ENCODE peak calls at places on chromosomes 3 and 15, in four cellular contexts. One of them, this sample, is unnamed.

GRCh38 chr3:172568713-172569112 is 45.5 kb upstream of the TNFSF10 start:
- DNase-seq in IMR-90: no peak
- DNase-seq in A549: no peak
- DNase-seq in K562: no peak
- DNase-seq in this sample: no peak

GRCh38 chr15:66706840-66707239 is 4.8 kb downstream of the SMAD6 start:
- DNase-seq in A549: no peak
- DNase-seq in IMR-90: no peak
- DNase-seq in K562: no peak
- DNase-seq in this sample: no peak

GRCh38 chr15:71251548-71252035 is 136.3 kb downstream of the THSD4 start:
- DNase-seq in A549: peak; percentile 68
- DNase-seq in IMR-90: no peak
- DNase-seq in K562: no peak
- DNase-seq in this sample: no peak

GRCh38 chr15:92077353-92078080 is 224.0 kb downstream of the SLCO3A1 start:
- DNase-seq in IMR-90: peak; percentile 63
- DNase-seq in K562: peak; percentile 55
- DNase-seq in A549: peak; percentile 78
- DNase-seq in this sample: no peak

GRCh38 chr3:63791974-63792373 is 27.1 kb upstream of the C3orf49 start:
- DNase-seq in A549: peak; percentile 10
- DNase-seq in IMR-90: peak; percentile 53
- DNase-seq in K562: no peak
- DNase-seq in this sample: no peak

GRCh38 chr3:71723452-71724170 is 1.6 kb downstream of the EIF4E3 start:
- DNase-seq in A549: no peak
- DNase-seq in K562: no peak
- DNase-seq in IMR-90: no peak
- DNase-seq in this sample: no peak

GRCh38 chr3:52351762-52352055 is 35.6 kb downstream of the DNAH1 start:
- DNase-seq in A549: no peak
- DNase-seq in IMR-90: no peak
- DNase-seq in K562: no peak
- DNase-seq in this sample: no peak

GRCh38 chr3:23996058-23996457 is 51.0 kb downstream of the NR1D2 start:
- DNase-seq in A549: no peak
- DNase-seq in IMR-90: peak; percentile 70
- DNase-seq in K562: no peak
- DNase-seq in this sample: no peak

GRCh38 chr15:34927726-34928125 is 41.8 kb downstream of the AQR start:
- DNase-seq in K562: no peak
- DNase-seq in IMR-90: no peak
- DNase-seq in A549: peak; percentile 78
- DNase-seq in this sample: no peak

GRCh38 chr3:58179235-58180098 is 31.3 kb downstream of the DNASE1L3 start:
- DNase-seq in K562: no peak
- DNase-seq in A549: no peak
- DNase-seq in IMR-90: no peak
- DNase-seq in this sample: no peak

GRCh38 chr3:187112934-187113793 is 26.1 kb downstream of the RPL39L start:
- DNase-seq in K562: no peak
- DNase-seq in A549: peak; percentile 13
- DNase-seq in IMR-90: peak; percentile 48
- DNase-seq in this sample: no peak

GRCh38 chr3:66449411-66449931 is 51.4 kb downstream of the LRIG1 start:
- DNase-seq in K562: no peak
- DNase-seq in A549: no peak
- DNase-seq in IMR-90: no peak
- DNase-seq in this sample: no peak

GRCh38 chr3:141051641-141052569 is 758 bp downstream of the SPSB4 start:
- DNase-seq in IMR-90: peak; percentile 2
- DNase-seq in K562: no peak
- DNase-seq in A549: peak; percentile 37
- DNase-seq in this sample: no peak

GRCh38 chr15:65833501-65834220 is 35.6 kb upstream of the RAB11A start:
- DNase-seq in A549: no peak
- DNase-seq in K562: no peak
- DNase-seq in IMR-90: no peak
- DNase-seq in this sample: no peak

GRCh38 chr15:98599911-98600685 is 48.2 kb upstream of the IGF1R start:
- DNase-seq in K562: no peak
- DNase-seq in A549: no peak
- DNase-seq in IMR-90: peak; percentile 71
- DNase-seq in this sample: peak; percentile 21

GRCh38 chr15:92810418-92811138 is 89.5 kb upstream of the CHD2 start:
- DNase-seq in K562: peak; percentile 39
- DNase-seq in IMR-90: peak; percentile 78
- DNase-seq in A549: peak; percentile 92
- DNase-seq in this sample: no peak

GRCh38 chr3:29695201-29695904 is 414.5 kb downstream of the RBMS3 start:
- DNase-seq in A549: peak; percentile 17
- DNase-seq in K562: no peak
- DNase-seq in IMR-90: peak; percentile 86
- DNase-seq in this sample: no peak

GRCh38 chr15:88022711-88023110 is 233.8 kb downstream of the NTRK3 start:
- DNase-seq in A549: no peak
- DNase-seq in IMR-90: no peak
- DNase-seq in K562: no peak
- DNase-seq in this sample: no peak

GRCh38 chr15:71951134-71951533 is 140.8 kb downstream of the NR2E3 start:
- DNase-seq in A549: no peak
- DNase-seq in K562: no peak
- DNase-seq in IMR-90: peak; percentile 40
- DNase-seq in this sample: no peak

GRCh38 chr3:14795996-14796395 is 22.8 kb upstream of the FGD5 start:
- DNase-seq in IMR-90: no peak
- DNase-seq in A549: no peak
- DNase-seq in K562: no peak
- DNase-seq in this sample: no peak

GRCh38 chr3:51698209-51698608 is 8.7 kb upstream of the GRM2 start:
- DNase-seq in IMR-90: no peak
- DNase-seq in A549: no peak
- DNase-seq in K562: no peak
- DNase-seq in this sample: no peak

GRCh38 chr15:43516801-43517353 is 531 bp upstream of the MAP1A start:
- DNase-seq in A549: no peak
- DNase-seq in K562: no peak
- DNase-seq in IMR-90: peak; percentile 68
- DNase-seq in this sample: no peak

GRCh38 chr3:72847282-72847681 is 963 bp downstream of the SHQ1 start:
- DNase-seq in K562: no peak
- DNase-seq in IMR-90: no peak
- DNase-seq in A549: no peak
- DNase-seq in this sample: no peak

GRCh38 chr3:30258426-30259392 is 347.7 kb upstream of the TGFBR2 start:
- DNase-seq in K562: no peak
- DNase-seq in IMR-90: peak; percentile 30
- DNase-seq in A549: peak; percentile 98
- DNase-seq in this sample: no peak

GRCh38 chr3:13072239-13073041 is 789 bp downstream of the IQSEC1 start:
- DNase-seq in K562: no peak
- DNase-seq in IMR-90: peak; percentile 2
- DNase-seq in A549: no peak
- DNase-seq in this sample: peak; percentile 36

GRCh38 chr3:11618897-11619296 is 24.8 kb downstream of the VGLL4 start:
- DNase-seq in IMR-90: no peak
- DNase-seq in K562: no peak
- DNase-seq in A549: no peak
- DNase-seq in this sample: no peak

GRCh38 chr3:67142432-67142831 is 144.3 kb downstream of the KBTBD8 start:
- DNase-seq in A549: no peak
- DNase-seq in IMR-90: no peak
- DNase-seq in K562: no peak
- DNase-seq in this sample: no peak

GRCh38 chr3:172653004-172653403 is 57.9 kb downstream of the NCEH1 start:
- DNase-seq in IMR-90: no peak
- DNase-seq in K562: no peak
- DNase-seq in A549: no peak
- DNase-seq in this sample: no peak

GRCh38 chr3:30401971-30402370 is 204.4 kb upstream of the TGFBR2 start:
- DNase-seq in A549: no peak
- DNase-seq in IMR-90: peak; percentile 66
- DNase-seq in K562: no peak
- DNase-seq in this sample: no peak

GRCh38 chr15:38879909-38880471 is 315.4 kb upstream of the RASGRP1 start:
- DNase-seq in K562: no peak
- DNase-seq in IMR-90: peak; percentile 55
- DNase-seq in A549: no peak
- DNase-seq in this sample: no peak

GRCh38 chr15:42082832-42083604 is 11.3 kb downstream of the PLA2G4D start:
- DNase-seq in K562: no peak
- DNase-seq in A549: no peak
- DNase-seq in IMR-90: no peak
- DNase-seq in this sample: no peak

GRCh38 chr15:68560501-68561113 is 18.2 kb upstream of the CORO2B start:
- DNase-seq in K562: no peak
- DNase-seq in IMR-90: no peak
- DNase-seq in A549: no peak
- DNase-seq in this sample: no peak

GRCh38 chr3:16311960-16312451 is 47.0 kb downstream of the OXNAD1 start:
- DNase-seq in A549: no peak
- DNase-seq in K562: no peak
- DNase-seq in IMR-90: no peak
- DNase-seq in this sample: no peak

GRCh38 chr15:71940004-71940588 is 129.7 kb downstream of the NR2E3 start:
- DNase-seq in IMR-90: peak; percentile 9
- DNase-seq in A549: no peak
- DNase-seq in K562: no peak
- DNase-seq in this sample: peak; percentile 60

GRCh38 chr3:63353383-63353782 is 75.3 kb downstream of the SYNPR start:
- DNase-seq in K562: no peak
- DNase-seq in A549: no peak
- DNase-seq in IMR-90: peak; percentile 52
- DNase-seq in this sample: no peak

GRCh38 chr15:86336051-86336788 is 256.5 kb downstream of the AGBL1 start:
- DNase-seq in K562: no peak
- DNase-seq in A549: no peak
- DNase-seq in IMR-90: no peak
- DNase-seq in this sample: no peak

GRCh38 chr15:77966540-77967290 is 110.8 kb downstream of the TBC1D2B start:
- DNase-seq in K562: peak; percentile 66
- DNase-seq in A549: peak; percentile 65
- DNase-seq in IMR-90: peak; percentile 62
- DNase-seq in this sample: no peak

GRCh38 chr15:81356252-81356651 is 17.8 kb downstream of the TMC3 start:
- DNase-seq in IMR-90: no peak
- DNase-seq in K562: no peak
- DNase-seq in A549: no peak
- DNase-seq in this sample: no peak

GRCh38 chr3:45986303-45986982 is 9.2 kb downstream of the FYCO1 start:
- DNase-seq in A549: peak; percentile 83
- DNase-seq in K562: no peak
- DNase-seq in IMR-90: peak; percentile 87
- DNase-seq in this sample: no peak
- TF ChIP-seq POLR2A in A549: no peak
- TF ChIP-seq POLR2A in K562: no peak
- TF ChIP-seq POLR2A in IMR-90: no peak
- TF ChIP-seq POLR2A in this sample: no peak

GRCh38 chr15:64622410-64623260 is 152.8 kb downstream of the RBPMS2 start:
- DNase-seq in IMR-90: no peak
- DNase-seq in K562: no peak
- DNase-seq in A549: no peak
- DNase-seq in this sample: peak; percentile 96
- TF ChIP-seq ELK1 in IMR-90: no peak
- TF ChIP-seq ELK1 in K562: no peak
- TF ChIP-seq ELK1 in A549: no peak
- TF ChIP-seq ELK1 in this sample: no peak

GRCh38 chr3:126083913-126084514 is at the start of gene SLC41A3:
- DNase-seq in K562: peak; percentile 86
- DNase-seq in A549: peak; percentile 81
- DNase-seq in IMR-90: peak; percentile 65
- DNase-seq in this sample: peak; percentile 45
- TF ChIP-seq POLR2A in K562: peak; percentile 61
- TF ChIP-seq POLR2A in A549: peak; percentile 1
- TF ChIP-seq POLR2A in IMR-90: no peak
- TF ChIP-seq POLR2A in this sample: peak; percentile 67

DNA sequence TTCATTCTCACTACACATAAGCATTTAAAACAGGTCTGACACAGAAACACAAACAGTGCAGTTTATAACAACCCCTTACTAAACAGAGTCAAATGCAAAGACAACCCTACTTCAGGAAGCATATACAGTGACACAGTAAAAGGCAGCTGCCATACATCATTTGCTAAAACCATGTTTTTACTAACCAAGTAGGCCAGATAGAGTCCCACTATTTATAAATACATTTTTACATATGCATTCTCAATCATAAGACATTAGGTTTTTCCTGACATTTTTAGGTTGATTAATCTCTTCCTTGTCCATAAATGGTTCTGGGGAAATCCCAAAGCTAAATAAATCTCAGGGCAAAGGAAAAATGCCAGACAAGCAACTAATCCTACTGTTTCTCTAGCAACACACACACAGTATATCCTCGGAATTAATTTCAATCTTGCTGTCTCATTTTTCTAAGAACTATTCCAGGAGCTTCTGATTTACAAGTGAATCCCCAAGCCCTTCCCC is 39.0 kb downstream of the CHAC1 start:
- DNase-seq in IMR-90: peak; percentile 78
- DNase-seq in A549: no peak
- DNase-seq in K562: no peak
- DNase-seq in this sample: no peak
- TF ChIP-seq ELK1 in IMR-90: no peak
- TF ChIP-seq ELK1 in A549: no peak
- TF ChIP-seq ELK1 in K562: no peak
- TF ChIP-seq ELK1 in this sample: no peak

GRCh38 chr3:192918275-192918588 is 576 bp upstream of the MB21D2 start:
- DNase-seq in K562: no peak
- DNase-seq in IMR-90: no peak
- DNase-seq in A549: no peak
- DNase-seq in this sample: no peak
- TF ChIP-seq POLR2A in K562: no peak
- TF ChIP-seq POLR2A in IMR-90: no peak
- TF ChIP-seq POLR2A in A549: no peak
- TF ChIP-seq POLR2A in this sample: no peak

This sample was measured in GM12878.